ENCODE peak calls at places on chromosomes 4 and X, in seven cellular contexts. U is uterus; X is activated CD4-positive, alpha-beta T cell treated with anti-CD3 and anti-CD28 coated beads, Interleukin-2, amount 50 U/mL, for 1 hour; Z is dorsolateral prefrontal cortex; F is stimulated activated CD8-positive, alpha-beta memory T cell treated with anti-CD3 and anti-CD28 coated beads, Interleukin-4, amount 100 ng/mL, for 4 hours; T is Calu3; G is mesenchymal stem cell. W is an unnamed sample.

GRCh38 chrX:75989806-75990590 is 182.9 kb upstream of the PBDC1 start:
- DNase-seq in U (no peak), X (no peak), Z (no peak), F (no peak), T (no peak), G (no peak), W (no peak)

GRCh38 chr4:158490629-158491028 is 31.1 kb upstream of the RXFP1 start:
- DNase-seq in U (no peak), X (no peak), Z (no peak), F (no peak), T (no peak), G (no peak), W (no peak)

GRCh38 chr4:30153427-30153826 is 566.7 kb upstream of the PCDH7 start:
- DNase-seq in U (no peak), X (no peak), Z (no peak), F (no peak), T (no peak), G (no peak), W (no peak)

GRCh38 chrX:56763556-56764152 is 34.6 kb downstream of the NBDY start:
- DNase-seq in U (peak; percentile 82), X (peak; percentile 31), Z (peak; percentile 84), F (peak; percentile 56), T (no peak), G (no peak), W (peak; percentile 65)

GRCh38 chrX:140724337-140725105 is 15.0 kb downstream of the LINC00632 start:
- DNase-seq in U (no peak), X (no peak), Z (no peak), F (no peak), T (no peak), G (peak; percentile 11), W (no peak)

GRCh38 chr4:4627906-4628305 is 86.1 kb upstream of the STX18 start:
- DNase-seq in U (no peak), X (no peak), Z (no peak), F (no peak), T (no peak), G (no peak), W (no peak)

GRCh38 chr4:183485411-183486160 is 19.3 kb upstream of the ING2 start:
- DNase-seq in U (no peak), X (no peak), Z (no peak), F (no peak), T (no peak), G (no peak), W (no peak)

GRCh38 chr4:8310306-8310705 is 40.8 kb downstream of the HTRA3 start:
- DNase-seq in U (peak; percentile 8), X (no peak), Z (peak; percentile 16), F (no peak), T (no peak), G (no peak), W (no peak)

GRCh38 chr4:6727081-6727942 is 11.3 kb downstream of the BLOC1S4 start:
- DNase-seq in U (no peak), X (no peak), Z (peak; percentile 91), F (no peak), T (no peak), G (peak; percentile 54), W (no peak)

GRCh38 chr4:152514356-152514755 is 21.5 kb downstream of the FBXW7 start:
- DNase-seq in U (no peak), X (no peak), Z (no peak), F (no peak), T (no peak), G (no peak), W (no peak)

GRCh38 chr4:151745727-151746231 is 15.0 kb downstream of the GATB start:
- DNase-seq in U (no peak), X (no peak), Z (no peak), F (no peak), T (no peak), G (peak; percentile 52), W (no peak)